ENCODE peak calls at places on chromosomes 7 and 10, in six cellular contexts. C is PC-9; I is adrenal gland; D is CD4-positive, CD25-positive, alpha-beta regulatory T cell; H is transverse colon; T is H1. X is an unnamed sample. For H3K36me3 and H3K27me3, the result is how much of the 10 kb centered on the place peaks cover.

GRCh38 chr7:14766747-14767146 is 135.8 kb downstream of the DGKB start:
- DNase-seq in C (no peak), I (no peak), D (no peak), H (no peak), T (no peak), X (no peak)

GRCh38 chr10:11237571-11237970 is 219.9 kb downstream of the CELF2 start:
- DNase-seq in C (no peak), I (no peak), D (peak), H (no peak), T (no peak), X (peak)

GRCh38 chr10:29757551-29758297 is 123.0 kb upstream of the SVIL start:
- DNase-seq in C (peak), I (no peak), D (no peak), H (no peak), T (no peak), X (no peak)

GRCh38 chr10:90939125-90939524 is 18.2 kb upstream of the ANKRD1 start:
- DNase-seq in C (no peak), I (no peak), D (no peak), H (no peak), T (no peak), X (no peak)

GRCh38 chr10:132630666-132631347 is 93.2 kb downstream of the INPP5A start:
- DNase-seq in C (no peak), I (peak), D (no peak), H (peak), T (no peak), X (no peak)

GRCh38 chr7:129169171-129169643 is 19.2 kb upstream of the SMO start:
- DNase-seq in C (peak), I (peak), D (no peak), H (peak), T (peak), X (peak)

GRCh38 chr10:4359003-4359402 is 467.0 kb upstream of the AKR1E2 start:
- DNase-seq in C (no peak), I (no peak), D (no peak), H (no peak), T (no peak), X (no peak)

GRCh38 chr10:98316661-98317060 is 48.7 kb upstream of the LOXL4 start:
- DNase-seq in C (no peak), I (no peak), D (no peak), H (no peak), T (no peak), X (no peak)

GRCh38 chr10:36256905-36257304 is 614.8 kb upstream of the FZD8 start:
- DNase-seq in C (no peak), I (no peak), D (no peak), H (no peak), T (no peak), X (no peak)

GRCh38 chr7:46507601-46508000 is 586.5 kb upstream of the IGFBP3 start:
- DNase-seq in C (no peak), I (no peak), D (no peak), H (no peak), T (no peak), X (no peak)

GRCh38 chr7:156897673-156898072 is 4.7 kb upstream of the LMBR1 start:
- DNase-seq in C (peak), I (no peak), D (no peak), H (no peak), T (no peak), X (no peak)

GRCh38 chr10:129758591-129759021 is 205.5 kb downstream of the EBF3 start:
- DNase-seq in C (no peak), I (peak), D (no peak), H (no peak), T (peak), X (no peak)

GRCh38 chr7:92534572-92534971 is 6.0 kb downstream of the RBM48 start:
- DNase-seq in C (no peak), I (no peak), D (no peak), H (no peak), T (no peak), X (no peak)
- H3K36me3 ChIP-seq in C (under half), I (under half), D (half or more), H (under half), T (under half), X (half or more)

DNA sequence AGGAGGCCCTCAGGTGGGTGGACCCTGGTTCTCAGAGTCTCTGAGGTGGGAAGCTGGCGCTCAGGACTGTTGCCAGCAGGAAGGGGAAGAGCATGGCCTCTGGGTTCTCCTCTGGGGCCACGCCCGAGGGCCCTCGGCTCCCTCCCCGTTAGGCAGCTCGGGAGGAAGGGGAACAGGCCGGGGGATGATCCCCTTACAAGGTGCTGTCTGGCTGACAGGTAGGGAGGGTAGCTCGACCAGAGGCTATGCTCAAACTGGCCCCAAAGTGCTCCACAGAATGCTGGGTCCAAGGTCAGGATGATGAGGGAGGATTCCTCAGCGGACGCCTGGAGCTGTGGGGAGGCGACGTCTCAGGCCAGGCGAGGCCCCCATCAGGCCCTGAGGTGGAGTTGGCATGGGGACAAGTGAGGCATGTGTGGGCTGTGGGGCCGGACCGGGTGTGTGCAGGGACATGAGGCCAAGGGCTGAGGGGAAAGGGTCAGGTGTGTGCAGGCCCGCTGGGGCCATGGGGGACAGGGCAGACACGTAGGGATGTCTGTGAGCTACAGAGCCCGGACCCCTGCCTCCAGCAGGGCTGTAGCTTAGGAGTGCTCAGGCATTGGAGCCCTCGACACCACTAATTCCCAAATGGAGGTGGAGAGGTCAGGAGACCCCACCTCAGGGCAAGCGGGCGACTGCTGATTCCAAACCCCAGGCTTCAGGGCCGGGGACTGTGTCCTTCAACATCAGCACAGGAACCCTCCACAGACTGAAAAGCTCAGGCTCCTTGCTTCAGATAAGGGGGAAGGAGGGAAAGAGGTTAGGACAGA is 17.1 kb downstream of the POLL start:
- DNase-seq in C (no peak), I (no peak), D (no peak), H (no peak), T (no peak), X (no peak)
- H3K27me3 ChIP-seq in C (under half), I (under half), D (under half), H (under half), T (under half), X (under half)

GRCh38 chr7:88205179-88205578 is 14.7 kb downstream of the SRI start:
- DNase-seq in C (no peak), I (no peak), D (no peak), H (no peak), T (no peak), X (no peak)

GRCh38 chr7:88203401-88203800 is 16.4 kb downstream of the SRI start:
- DNase-seq in C (no peak), I (no peak), D (no peak), H (no peak), T (no peak), X (no peak)

GRCh38 chr7:88202799-88203198 is 17.0 kb downstream of the SRI start:
- DNase-seq in C (no peak), I (no peak), D (no peak), H (no peak), T (no peak), X (no peak)

GRCh38 chr7:88204525-88205103 is 15.2 kb downstream of the SRI start:
- DNase-seq in C (no peak), I (no peak), D (no peak), H (no peak), T (no peak), X (no peak)

DNA sequence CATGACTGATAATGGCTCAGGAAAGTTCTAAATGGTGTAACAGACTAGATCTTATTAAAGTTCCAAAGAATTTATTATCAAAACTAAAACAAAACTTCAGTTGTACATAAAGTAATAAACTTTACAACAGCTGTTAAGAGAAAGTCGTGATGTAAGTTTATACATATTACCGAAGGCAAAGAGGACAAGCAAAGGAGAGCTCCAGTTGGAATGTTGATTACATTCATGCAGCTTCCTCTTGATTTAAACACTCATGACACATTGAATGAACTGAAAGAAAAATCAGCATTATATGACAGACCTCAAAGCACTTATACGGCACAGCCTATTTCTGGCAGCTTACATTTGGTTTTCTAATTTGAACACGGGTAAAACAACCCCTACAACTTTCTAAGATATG is 13.6 kb downstream of the SRI start:
- DNase-seq in C (no peak), I (no peak), D (no peak), H (no peak), T (no peak), X (no peak)
- H3K36me3 ChIP-seq in C (half or more), I (under half), D (half or more), H (under half), T (under half), X (under half)

DNA sequence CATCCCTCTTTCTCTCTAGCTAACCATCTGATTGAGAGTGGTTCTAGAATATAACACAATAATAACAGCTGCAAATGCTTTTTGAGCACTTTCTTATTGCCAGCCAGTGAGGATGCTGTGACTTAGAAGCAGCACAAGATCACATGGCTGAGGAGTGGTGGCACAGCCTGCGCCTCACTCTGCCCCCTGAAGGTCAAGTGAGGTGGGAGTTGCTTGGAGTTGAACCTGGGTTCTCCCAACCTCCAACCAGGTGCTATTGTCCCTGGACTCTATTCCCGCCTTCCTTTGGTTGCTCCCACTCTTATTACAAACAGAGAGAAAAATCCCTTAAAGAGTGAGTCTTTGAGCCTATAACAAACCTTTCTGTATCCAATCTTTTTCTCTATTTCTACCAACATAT is 280.3 kb upstream of the PODXL start:
- DNase-seq in C (no peak), I (no peak), D (no peak), H (no peak), T (no peak), X (no peak)
- H3K27me3 ChIP-seq in C (half or more), I (under half), D (under half), H (under half), T (under half), X (under half)

GRCh38 chr7:99393363-99394187 is 14.8 kb downstream of the PDAP1 start:
- DNase-seq in C (no peak), I (no peak), D (no peak), H (no peak), T (peak), X (no peak)

GRCh38 chr7:99390941-99391602 is 16.5 kb downstream of the ARPC1B start:
- DNase-seq in C (no peak), I (no peak), D (no peak), H (no peak), T (no peak), X (no peak)

GRCh38 chr7:99394188-99394502 is 14.3 kb downstream of the PDAP1 start:
- DNase-seq in C (no peak), I (no peak), D (no peak), H (no peak), T (no peak), X (no peak)

GRCh38 chr7:99392659-99393362 is 15.6 kb downstream of the PDAP1 start:
- DNase-seq in C (no peak), I (peak), D (peak), H (peak), T (peak), X (peak)

GRCh38 chr7:99392046-99392445 is 16.4 kb downstream of the PDAP1 start:
- DNase-seq in C (no peak), I (no peak), D (no peak), H (peak), T (no peak), X (no peak)
- H3K36me3 ChIP-seq in C (under half), I (under half), D (half or more), H (under half), T (under half), X (half or more)

DNA sequence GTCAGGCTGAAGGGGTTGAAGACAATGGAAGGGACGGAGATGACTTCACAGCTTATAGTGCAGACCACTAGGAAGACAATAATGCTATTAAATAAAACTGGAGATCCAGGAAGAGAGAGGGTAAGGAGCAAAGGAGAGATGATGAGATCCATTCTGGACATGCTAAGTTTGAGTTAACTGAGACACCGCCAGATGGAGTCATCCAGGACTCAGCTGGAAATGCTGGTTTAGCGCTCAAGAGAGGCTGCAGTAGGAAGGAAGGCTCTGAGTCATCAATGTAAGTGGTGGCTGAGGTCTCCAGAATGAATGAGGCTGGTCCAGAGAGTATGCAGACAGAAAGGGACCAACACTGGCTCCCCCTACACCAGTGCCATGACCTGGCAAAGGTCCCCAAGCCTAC is 9.1 kb downstream of the GFRA1 start:
- DNase-seq in C (no peak), I (no peak), D (no peak), H (no peak), T (no peak), X (no peak)
- H3K27me3 ChIP-seq in C (under half), I (under half), D (under half), H (under half), T (under half), X (under half)

DNA sequence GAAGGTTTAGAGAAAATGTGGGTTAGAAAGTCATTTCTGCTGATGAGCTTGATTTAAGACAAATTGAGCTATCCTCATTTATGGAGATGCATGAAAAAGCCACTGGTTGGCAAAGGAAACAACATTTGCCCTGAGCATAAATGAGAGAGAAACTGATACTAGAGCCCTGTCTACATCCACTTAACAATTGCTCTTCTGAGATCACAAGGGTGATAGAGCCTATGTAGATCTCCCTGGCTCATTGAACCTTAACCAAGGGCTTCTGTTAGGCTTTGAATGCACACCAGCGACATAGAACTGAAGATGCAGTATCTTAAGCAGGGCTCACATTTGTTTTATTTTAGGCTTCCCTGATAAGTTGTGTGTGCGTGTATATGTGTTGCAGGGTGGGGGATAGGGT is 35.0 kb downstream of the GPR141 start:
- DNase-seq in C (no peak), I (no peak), D (no peak), H (no peak), T (no peak), X (no peak)
- H3K36me3 ChIP-seq in C (under half), I (under half), D (under half), H (under half), T (under half), X (under half)

GRCh38 chr10:100895896-100896295 is 16.9 kb upstream of the SLF2 start:
- DNase-seq in C (no peak), I (peak), D (no peak), H (no peak), T (peak), X (no peak)

GRCh38 chr10:100896876-100897461 is 15.8 kb upstream of the SLF2 start:
- DNase-seq in C (no peak), I (peak), D (no peak), H (no peak), T (peak), X (no peak)

GRCh38 chr10:100899181-100899580 is 13.6 kb upstream of the SLF2 start:
- DNase-seq in C (no peak), I (no peak), D (no peak), H (no peak), T (peak), X (no peak)

GRCh38 chr10:100895346-100895745 is 17.4 kb upstream of the SLF2 start:
- DNase-seq in C (no peak), I (no peak), D (no peak), H (peak), T (peak), X (no peak)

DNA sequence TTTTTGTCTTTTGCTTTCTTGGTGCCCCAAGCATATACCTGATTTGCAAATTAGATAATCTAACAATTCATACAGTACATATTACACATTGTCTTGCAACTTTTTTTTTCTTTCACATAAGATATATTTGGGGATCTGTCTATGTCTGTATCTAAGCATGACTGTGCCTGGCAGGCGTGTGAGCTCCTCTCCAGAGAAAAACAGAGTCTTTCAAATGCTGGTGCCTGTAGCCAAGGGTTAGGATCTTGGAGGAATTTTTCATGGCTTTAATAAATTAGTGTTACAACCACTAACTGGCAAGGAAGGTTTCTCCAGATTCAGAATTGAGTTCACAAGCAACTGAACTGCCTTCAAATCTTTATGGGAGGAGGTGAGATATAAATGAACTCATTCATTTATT is 14.8 kb upstream of the SLF2 start:
- DNase-seq in C (no peak), I (no peak), D (no peak), H (no peak), T (no peak), X (no peak)
- H3K27me3 ChIP-seq in C (under half), I (under half), D (under half), H (under half), T (under half), X (under half)